ENCODE peak calls at places on chromosomes 1 and 21, in nine cellular contexts. L is cardiac muscle cell; J is PC-3; M is T47D; W is fibroblast of pulmonary artery; E is stimulated activated CD4-positive, alpha-beta T cell treated with anti-CD3 and anti-CD28 coated beads, Interleukin-15, amount 100 ng/mL, for 24 hours; U is AG04450; D is NCI-H2171 treated with DMSO at 0.1 percent for 48 hours; V is left lung. Y is an unnamed sample.

GRCh38 chr1:6130596-6130995 is 49.5 kb downstream of the CHD5 start:
- DNase-seq in L (no peak), J (no peak), M (no peak), W (no peak), E (no peak), U (no peak), D (no peak), V (peak), Y (no peak)

GRCh38 chr1:99004270-99005141 is at the start of gene PLPPR5:
- DNase-seq in L (peak), J (no peak), M (no peak), W (peak), E (peak), U (no peak), D (no peak), V (peak), Y (no peak)

GRCh38 chr1:10888289-10888688 is 91.8 kb upstream of the CASZ1 start:
- DNase-seq in L (no peak), J (no peak), M (no peak), W (no peak), E (no peak), U (no peak), D (no peak), V (peak), Y (no peak)

GRCh38 chr1:27585684-27586083 is 18.3 kb downstream of the AHDC1 start:
- DNase-seq in L (no peak), J (no peak), M (no peak), W (no peak), E (no peak), U (no peak), D (no peak), V (no peak), Y (no peak)

GRCh38 chr21:33096426-33096825 is 26.5 kb downstream of the OLIG1 start:
- DNase-seq in L (no peak), J (no peak), M (no peak), W (no peak), E (no peak), U (no peak), D (no peak), V (no peak), Y (no peak)

GRCh38 chr21:21232320-21232719 is 234.1 kb downstream of the NCAM2 start:
- DNase-seq in L (peak), J (peak), M (no peak), W (peak), E (no peak), U (peak), D (peak), V (no peak), Y (no peak)

GRCh38 chr1:224852901-224853568 is 76.4 kb upstream of the DNAH14 start:
- DNase-seq in L (peak), J (peak), M (peak), W (peak), E (no peak), U (peak), D (peak), V (no peak), Y (no peak)

GRCh38 chr1:28927442-28928305 is 13.3 kb downstream of the EPB41 start:
- DNase-seq in L (peak), J (no peak), M (no peak), W (peak), E (no peak), U (no peak), D (peak), V (no peak), Y (peak)

GRCh38 chr1:180181048-180181447 is 26.4 kb downstream of the QSOX1 start:
- DNase-seq in L (no peak), J (peak), M (no peak), W (peak), E (peak), U (no peak), D (peak), V (no peak), Y (no peak)

GRCh38 chr1:231011360-231011759 is 28.7 kb downstream of the FAM89A start:
- DNase-seq in L (no peak), J (no peak), M (no peak), W (no peak), E (no peak), U (no peak), D (no peak), V (no peak), Y (no peak)

GRCh38 chr1:50346621-50347020 is 76.6 kb downstream of the DMRTA2 start:
- DNase-seq in L (no peak), J (no peak), M (no peak), W (no peak), E (peak), U (no peak), D (no peak), V (no peak), Y (no peak)

GRCh38 chr1:205477759-205478247 is 22.0 kb upstream of the BLACAT1 start:
- DNase-seq in L (peak), J (peak), M (peak), W (peak), E (no peak), U (no peak), D (peak), V (no peak), Y (no peak)

GRCh38 chr1:25797939-25798338 is 2.1 kb upstream of the SELENON start:
- DNase-seq in L (no peak), J (peak), M (no peak), W (peak), E (peak), U (no peak), D (no peak), V (peak), Y (no peak)

GRCh38 chr21:36707763-36708511 is 9.0 kb downstream of the SIM2 start:
- DNase-seq in L (no peak), J (no peak), M (no peak), W (no peak), E (no peak), U (no peak), D (no peak), V (no peak), Y (no peak)

GRCh38 chr1:180632326-180633088 is 685 bp downstream of the XPR1 start:
- DNase-seq in L (no peak), J (peak), M (peak), W (no peak), E (peak), U (no peak), D (peak), V (peak), Y (peak)

GRCh38 chr1:154407021-154407865 is 2.1 kb downstream of the IL6R start:
- DNase-seq in L (no peak), J (no peak), M (no peak), W (no peak), E (peak), U (no peak), D (no peak), V (peak), Y (peak)

GRCh38 chr1:46408356-46409062 is 14.4 kb downstream of the FAAH start:
- DNase-seq in L (peak), J (no peak), M (no peak), W (no peak), E (no peak), U (no peak), D (no peak), V (no peak), Y (no peak)

GRCh38 chr1:94100785-94101612 is 19.9 kb downstream of the ABCA4 start:
- DNase-seq in L (peak), J (no peak), M (no peak), W (peak), E (no peak), U (no peak), D (no peak), V (no peak), Y (no peak)

GRCh38 chr1:198601936-198602889 is 36.6 kb upstream of the PTPRC start:
- DNase-seq in L (no peak), J (no peak), M (no peak), W (no peak), E (peak), U (no peak), D (no peak), V (no peak), Y (peak)

GRCh38 chr1:160548960-160549664 is 26.1 kb upstream of the SLAMF6 start:
- DNase-seq in L (no peak), J (no peak), M (no peak), W (no peak), E (no peak), U (no peak), D (peak), V (no peak), Y (peak)

GRCh38 chr1:174998569-174999215 is 1.1 kb upstream of the CACYBP start:
- DNase-seq in L (peak), J (peak), M (no peak), W (peak), E (peak), U (no peak), D (peak), V (peak), Y (peak)

GRCh38 chr21:44910229-44911065 is 10.3 kb downstream of the ITGB2 start:
- DNase-seq in L (no peak), J (no peak), M (no peak), W (no peak), E (no peak), U (no peak), D (no peak), V (peak), Y (no peak)

GRCh38 chr1:160161965-160162705 is 10.7 kb downstream of the ATP1A4 start:
- DNase-seq in L (peak), J (no peak), M (no peak), W (peak), E (no peak), U (no peak), D (no peak), V (no peak), Y (no peak)

GRCh38 chr1:99005537-99005942 is 879 bp upstream of the PLPPR5 start:
- DNase-seq in L (no peak), J (no peak), M (no peak), W (no peak), E (no peak), U (no peak), D (no peak), V (no peak), Y (no peak)

GRCh38 chr1:209106237-209106741 is 477.2 kb upstream of the CAMK1G start:
- DNase-seq in L (peak), J (peak), M (no peak), W (no peak), E (no peak), U (no peak), D (peak), V (no peak), Y (no peak)

GRCh38 chr1:212368073-212368484 is 46.6 kb downstream of the PACC1 start:
- DNase-seq in L (peak), J (peak), M (peak), W (peak), E (peak), U (peak), D (peak), V (no peak), Y (peak)

GRCh38 chr1:77407738-77408375 is 126.0 kb downstream of the AK5 start:
- DNase-seq in L (no peak), J (peak), M (no peak), W (no peak), E (no peak), U (no peak), D (no peak), V (no peak), Y (no peak)

Y was measured in B cell.